ENCODE peak calls at places on chromosomes 11 and 22, in seven cellular contexts. One of them, this sample, is unnamed.

GRCh38 chr22:19629720-19630419 is 84.4 kb upstream of the SEPTIN5 start:
- DNase-seq in SK-N-SH: peak
- DNase-seq in HepG2: peak
- DNase-seq in GM12878: no peak
- DNase-seq in K562: peak
- DNase-seq in GM12892: peak
- DNase-seq in H1: peak
- DNase-seq in this sample: peak

GRCh38 chr22:32967285-32968101 is 90.7 kb downstream of the SYN3 start:
- DNase-seq in GM12892: no peak
- DNase-seq in H1: no peak
- DNase-seq in GM12878: no peak
- DNase-seq in HepG2: peak
- DNase-seq in K562: no peak
- DNase-seq in SK-N-SH: no peak
- DNase-seq in this sample: no peak

GRCh38 chr22:37133304-37134018 is 16.3 kb downstream of the IL2RB start:
- DNase-seq in K562: peak
- DNase-seq in HepG2: peak
- DNase-seq in GM12878: no peak
- DNase-seq in H1: no peak
- DNase-seq in GM12892: no peak
- DNase-seq in SK-N-SH: no peak
- DNase-seq in this sample: no peak

GRCh38 chr11:86735462-86736302 is 63.3 kb upstream of the ME3 start:
- DNase-seq in GM12892: no peak
- DNase-seq in K562: no peak
- DNase-seq in HepG2: no peak
- DNase-seq in SK-N-SH: no peak
- DNase-seq in GM12878: no peak
- DNase-seq in H1: no peak
- DNase-seq in this sample: no peak

GRCh38 chr11:58006940-58007339 is 16.7 kb upstream of the OR9Q1 start:
- DNase-seq in H1: no peak
- DNase-seq in SK-N-SH: no peak
- DNase-seq in K562: no peak
- DNase-seq in GM12878: no peak
- DNase-seq in HepG2: no peak
- DNase-seq in GM12892: no peak
- DNase-seq in this sample: no peak

GRCh38 chr11:44780940-44781631 is 54.3 kb downstream of the TSPAN18 start:
- DNase-seq in SK-N-SH: no peak
- DNase-seq in GM12878: no peak
- DNase-seq in GM12892: no peak
- DNase-seq in HepG2: no peak
- DNase-seq in K562: peak
- DNase-seq in H1: no peak
- DNase-seq in this sample: no peak

GRCh38 chr11:64136767-64137166 is 29.1 kb downstream of the MACROD1 start:
- DNase-seq in HepG2: no peak
- DNase-seq in GM12892: no peak
- DNase-seq in GM12878: no peak
- DNase-seq in SK-N-SH: no peak
- DNase-seq in K562: no peak
- DNase-seq in H1: no peak
- DNase-seq in this sample: no peak

GRCh38 chr11:94183886-94184264 is 55.2 kb downstream of the PANX1 start:
- DNase-seq in GM12878: peak
- DNase-seq in HepG2: peak
- DNase-seq in H1: peak
- DNase-seq in K562: peak
- DNase-seq in SK-N-SH: peak
- DNase-seq in GM12892: peak
- DNase-seq in this sample: peak

GRCh38 chr11:14500181-14500651 is 605 bp upstream of the COPB1 start:
- DNase-seq in HepG2: peak
- DNase-seq in K562: no peak
- DNase-seq in GM12878: peak
- DNase-seq in SK-N-SH: peak
- DNase-seq in GM12892: no peak
- DNase-seq in H1: no peak
- DNase-seq in this sample: peak

GRCh38 chr11:102346456-102346747 is 612 bp upstream of the BIRC2 start:
- DNase-seq in GM12878: no peak
- DNase-seq in HepG2: no peak
- DNase-seq in H1: no peak
- DNase-seq in SK-N-SH: no peak
- DNase-seq in K562: no peak
- DNase-seq in GM12892: no peak
- DNase-seq in this sample: no peak

GRCh38 chr11:108743851-108744250 is 79.0 kb downstream of the DDX10 start:
- DNase-seq in GM12878: no peak
- DNase-seq in HepG2: no peak
- DNase-seq in H1: no peak
- DNase-seq in GM12892: no peak
- DNase-seq in K562: no peak
- DNase-seq in SK-N-SH: no peak
- DNase-seq in this sample: no peak

GRCh38 chr22:21641417-21641794 is 696 bp upstream of the SDF2L1 start:
- DNase-seq in GM12878: no peak
- DNase-seq in SK-N-SH: peak
- DNase-seq in H1: peak
- DNase-seq in HepG2: peak
- DNase-seq in K562: peak
- DNase-seq in GM12892: no peak
- DNase-seq in this sample: no peak

GRCh38 chr22:34454598-34454997 is 534.3 kb upstream of the LARGE1 start:
- DNase-seq in SK-N-SH: no peak
- DNase-seq in H1: no peak
- DNase-seq in HepG2: no peak
- DNase-seq in K562: no peak
- DNase-seq in GM12892: no peak
- DNase-seq in GM12878: no peak
- DNase-seq in this sample: no peak

DNA sequence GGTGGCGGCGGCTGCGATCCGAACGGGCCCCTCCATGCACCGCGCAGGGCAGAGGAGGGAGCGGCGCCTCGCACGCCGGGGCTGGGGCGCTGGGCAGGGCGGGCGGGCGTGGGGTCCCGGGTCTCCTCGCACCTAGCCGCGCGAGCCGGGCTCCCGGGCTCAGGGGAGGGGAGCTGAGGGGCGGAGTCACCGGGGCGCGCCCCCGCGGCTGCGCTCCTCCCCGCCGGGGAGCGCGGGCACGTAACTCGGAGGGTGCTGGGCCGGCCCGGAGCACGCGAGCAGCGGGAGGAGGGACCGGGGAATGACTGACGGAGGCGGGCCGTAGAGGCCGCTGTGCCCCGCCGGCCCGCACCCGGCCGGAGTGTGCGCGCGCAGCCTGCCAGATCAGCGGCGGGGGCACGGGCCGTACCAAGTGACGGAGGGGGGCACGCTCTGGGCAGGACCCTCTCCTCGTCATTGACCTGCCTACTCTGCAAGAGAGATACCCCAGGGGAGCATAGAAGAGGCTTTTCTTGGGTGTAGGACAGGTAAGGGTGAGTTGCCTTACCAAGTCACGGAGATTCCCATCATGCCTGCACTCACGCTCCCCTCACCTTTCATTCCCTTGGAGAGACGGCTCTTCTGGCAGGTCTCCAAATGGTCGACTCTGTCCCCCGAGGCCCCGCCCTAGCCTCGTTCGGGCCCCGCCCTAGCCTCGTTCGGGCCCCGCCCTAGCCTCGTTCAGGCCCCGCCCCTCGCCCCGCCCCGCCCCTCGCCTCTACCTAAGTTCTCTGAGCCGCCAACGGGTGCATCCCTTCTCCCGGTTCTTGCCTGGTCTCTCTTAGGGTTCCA is at the start of gene CDON:
- DNase-seq in K562: peak
- DNase-seq in H1: peak
- DNase-seq in HepG2: peak
- DNase-seq in GM12892: peak
- DNase-seq in SK-N-SH: peak
- DNase-seq in GM12878: peak
- DNase-seq in this sample: peak
- TF ChIP-seq TAF1 in K562: no peak
- TF ChIP-seq TAF1 in H1: peak
- TF ChIP-seq TAF1 in HepG2: peak
- TF ChIP-seq TAF1 in GM12892: no peak
- TF ChIP-seq TAF1 in SK-N-SH: peak
- TF ChIP-seq TAF1 in GM12878: no peak
- TF ChIP-seq TAF1 in this sample: no peak

GRCh38 chr11:17403977-17404759 is 15.7 kb upstream of the KCNJ11 start:
- DNase-seq in H1: no peak
- DNase-seq in SK-N-SH: no peak
- DNase-seq in K562: no peak
- DNase-seq in HepG2: no peak
- DNase-seq in GM12892: no peak
- DNase-seq in GM12878: no peak
- DNase-seq in this sample: no peak
- TF ChIP-seq TAF1 in H1: no peak
- TF ChIP-seq TAF1 in SK-N-SH: no peak
- TF ChIP-seq TAF1 in K562: no peak
- TF ChIP-seq TAF1 in HepG2: no peak
- TF ChIP-seq TAF1 in GM12892: no peak
- TF ChIP-seq TAF1 in GM12878: no peak
- TF ChIP-seq TAF1 in this sample: no peak

GRCh38 chr11:78770931-78771330 is 196.3 kb upstream of the NARS2 start:
- DNase-seq in H1: no peak
- DNase-seq in GM12892: no peak
- DNase-seq in GM12878: no peak
- DNase-seq in SK-N-SH: no peak
- DNase-seq in HepG2: no peak
- DNase-seq in K562: no peak
- DNase-seq in this sample: no peak
- TF ChIP-seq TAF1 in H1: no peak
- TF ChIP-seq TAF1 in GM12892: no peak
- TF ChIP-seq TAF1 in GM12878: no peak
- TF ChIP-seq TAF1 in SK-N-SH: no peak
- TF ChIP-seq TAF1 in HepG2: no peak
- TF ChIP-seq TAF1 in K562: no peak
- TF ChIP-seq TAF1 in this sample: no peak

GRCh38 chr22:30433773-30434172 is 8.2 kb downstream of the MTFP1 start:
- DNase-seq in H1: no peak
- DNase-seq in GM12892: no peak
- DNase-seq in SK-N-SH: no peak
- DNase-seq in HepG2: no peak
- DNase-seq in K562: no peak
- DNase-seq in GM12878: no peak
- DNase-seq in this sample: no peak

GRCh38 chr22:30434775-30435315 is 9.3 kb downstream of the MTFP1 start:
- DNase-seq in SK-N-SH: no peak
- DNase-seq in H1: no peak
- DNase-seq in GM12878: no peak
- DNase-seq in GM12892: no peak
- DNase-seq in HepG2: peak
- DNase-seq in K562: no peak
- DNase-seq in this sample: no peak

GRCh38 chr22:30433227-30433626 is 7.7 kb downstream of the MTFP1 start:
- DNase-seq in HepG2: no peak
- DNase-seq in GM12878: no peak
- DNase-seq in SK-N-SH: no peak
- DNase-seq in H1: no peak
- DNase-seq in GM12892: no peak
- DNase-seq in K562: no peak
- DNase-seq in this sample: no peak

GRCh38 chr22:30436196-30436595 is 10.6 kb downstream of the MTFP1 start:
- DNase-seq in SK-N-SH: no peak
- DNase-seq in K562: no peak
- DNase-seq in HepG2: no peak
- DNase-seq in GM12892: no peak
- DNase-seq in GM12878: no peak
- DNase-seq in H1: no peak
- DNase-seq in this sample: no peak

DNA sequence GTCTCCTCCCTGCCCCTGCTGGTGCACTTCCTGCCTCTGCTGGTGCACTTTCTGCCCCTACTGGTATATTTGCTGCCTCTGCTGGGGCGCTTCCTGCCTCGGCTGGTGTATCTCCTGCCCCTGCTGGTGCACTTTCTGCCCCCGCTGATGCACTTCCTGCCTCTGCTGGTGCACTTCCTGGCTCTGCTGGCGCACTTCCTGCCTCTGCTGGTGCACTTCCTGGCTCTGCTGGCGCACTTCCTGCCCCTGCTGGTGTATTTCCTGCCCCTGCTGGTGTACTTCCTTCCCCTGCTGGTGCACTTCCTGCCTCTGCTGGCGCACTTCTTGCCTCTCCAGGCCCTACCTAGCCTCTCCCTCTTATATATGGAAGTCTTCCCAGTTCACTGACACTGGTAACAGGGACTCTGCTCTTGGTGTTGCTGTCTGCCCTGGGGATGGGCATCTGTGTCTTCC is 10.1 kb downstream of the MTFP1 start:
- DNase-seq in K562: peak
- DNase-seq in GM12892: no peak
- DNase-seq in H1: no peak
- DNase-seq in GM12878: no peak
- DNase-seq in HepG2: no peak
- DNase-seq in SK-N-SH: no peak
- DNase-seq in this sample: no peak
- TF ChIP-seq TAF1 in K562: no peak
- TF ChIP-seq TAF1 in GM12892: no peak
- TF ChIP-seq TAF1 in H1: no peak
- TF ChIP-seq TAF1 in GM12878: no peak
- TF ChIP-seq TAF1 in HepG2: no peak
- TF ChIP-seq TAF1 in SK-N-SH: no peak
- TF ChIP-seq TAF1 in this sample: no peak

This sample was measured in GM12891.